ENCODE peak calls at places on chromosome 3, in six cellular contexts. M is GM04504; F is stimulated activated CD4-positive, alpha-beta T cell treated with anti-CD3 and anti-CD28 coated beads, TNF-alpha, amount 100 ng/mL, for 48 hours; N is CD8-positive, alpha-beta memory T cell; W is stimulated activated naive B cell treated with anti-CD40 and anti-IgM and Interleukin-4, amounts not matched to agents 10 μg/mL and 1 μg/mL and 100 μg/mL, for 72 hours; B is fibroblast of mammary gland. Z is an unnamed sample.

GRCh38 chr3:20041197-20041780 is 1.0 kb downstream of the KAT2B start:
- DNase-seq in M (peak; percentile 45), F (peak; percentile 64), N (peak; percentile 63), W (peak; percentile 61), B (peak; percentile 68), Z (peak; percentile 96)

GRCh38 chr3:8629151-8630021 is 15.2 kb downstream of the SSUH2 start:
- DNase-seq in M (peak; percentile 55), F (peak; percentile 35), N (peak; percentile 27), W (peak; percentile 44), B (peak; percentile 83), Z (peak; percentile 86)

GRCh38 chr3:172107403-172107802 is 68.0 kb downstream of the FNDC3B start:
- DNase-seq in M (no peak), F (peak; percentile 27), N (peak; percentile 28), W (peak; percentile 61), B (peak; percentile 69), Z (no peak)

GRCh38 chr3:136634821-136635220 is 117.4 kb downstream of the STAG1 start:
- DNase-seq in M (no peak), F (no peak), N (no peak), W (no peak), B (no peak), Z (no peak)

GRCh38 chr3:16280671-16281070 is 15.7 kb downstream of the OXNAD1 start:
- DNase-seq in M (no peak), F (no peak), N (no peak), W (no peak), B (peak; percentile 50), Z (no peak)

GRCh38 chr3:119294402-119294888 is 262 bp downstream of the ARHGAP31 start:
- DNase-seq in M (no peak), F (peak; percentile 33), N (peak; percentile 64), W (peak; percentile 81), B (no peak), Z (peak; percentile 91)

GRCh38 chr3:187669675-187670504 is at the start of gene SST:
- DNase-seq in M (no peak), F (no peak), N (no peak), W (no peak), B (peak; percentile 57), Z (peak; percentile 82)

GRCh38 chr3:186589856-186590579 is 19.5 kb downstream of the DNAJB11 start:
- DNase-seq in M (no peak), F (no peak), N (no peak), W (no peak), B (peak; percentile 34), Z (no peak)

GRCh38 chr3:146493761-146494160 is 24.4 kb upstream of the PLSCR2 start:
- DNase-seq in M (no peak), F (no peak), N (no peak), W (no peak), B (peak; percentile 70), Z (no peak)

GRCh38 chr3:18189651-18190050 is 235.5 kb downstream of the SATB1 start:
- DNase-seq in M (peak; percentile 31), F (no peak), N (no peak), W (no peak), B (peak; percentile 89), Z (no peak)

GRCh38 chr3:191065183-191065805 is 133.7 kb upstream of the OSTN start:
- DNase-seq in M (no peak), F (no peak), N (no peak), W (no peak), B (peak; percentile 94), Z (no peak)

GRCh38 chr3:50231581-50231980 is 4.4 kb upstream of the GNAI2 start:
- DNase-seq in M (no peak), F (no peak), N (no peak), W (no peak), B (no peak), Z (no peak)

GRCh38 chr3:65303431-65303830 is 615.6 kb upstream of the ADAMTS9 start:
- DNase-seq in M (no peak), F (no peak), N (no peak), W (no peak), B (no peak), Z (no peak)

GRCh38 chr3:126432361-126432760 is 37.7 kb downstream of the CFAP100 start:
- DNase-seq in M (no peak), F (no peak), N (no peak), W (no peak), B (peak; percentile 61), Z (no peak)

GRCh38 chr3:55000546-55000945 is 72.7 kb upstream of the LRTM1 start:
- DNase-seq in M (peak; percentile 77), F (no peak), N (no peak), W (no peak), B (peak; percentile 90), Z (no peak)

GRCh38 chr3:52874869-52875588 is 22.3 kb downstream of the STIMATE start:
- DNase-seq in M (no peak), F (no peak), N (no peak), W (no peak), B (no peak), Z (no peak)

GRCh38 chr3:100096866-100097265 is 17.4 kb downstream of the FILIP1L start:
- DNase-seq in M (no peak), F (no peak), N (no peak), W (no peak), B (no peak), Z (no peak)

GRCh38 chr3:4805662-4806061 is 173.6 kb upstream of the BHLHE40 start:
- DNase-seq in M (no peak), F (no peak), N (no peak), W (no peak), B (no peak), Z (no peak)

GRCh38 chr3:50258979-50259378 is 10.0 kb upstream of the SEMA3B start:
- DNase-seq in M (no peak), F (no peak), N (no peak), W (no peak), B (no peak), Z (no peak)

Z was measured in posterior vena cava.